ENCODE peak calls at places on chromosomes 3 and 15, in five cellular contexts. J, L, C, V and A are unnamed samples. For H3K36me3, the result is how much of the 10 kb centered on the place peaks cover.

GRCh38 chr3:138456961-138457862 is 22.8 kb downstream of the ESYT3 start:
- DNase-seq in J (no peak), L (no peak), C (no peak), V (no peak), A (no peak)

GRCh38 chr15:85785887-85786777 is 8.6 kb downstream of the KLHL25 start:
- DNase-seq in J (peak), L (no peak), C (peak), V (no peak), A (peak)

GRCh38 chr15:77185242-77185785 is 114.4 kb upstream of the TSPAN3 start:
- DNase-seq in J (no peak), L (no peak), C (no peak), V (no peak), A (no peak)

GRCh38 chr15:48371961-48372360 is 40.7 kb downstream of the DUT start:
- DNase-seq in J (no peak), L (no peak), C (no peak), V (no peak), A (no peak)

GRCh38 chr15:100633763-100634075 is 31.3 kb downstream of the ASB7 start:
- DNase-seq in J (no peak), L (no peak), C (no peak), V (no peak), A (peak)

GRCh38 chr3:167609156-167609555 is 44.6 kb downstream of the WDR49 start:
- DNase-seq in J (no peak), L (no peak), C (no peak), V (no peak), A (no peak)

GRCh38 chr3:158420654-158421396 is 150.2 kb upstream of the MLF1 start:
- DNase-seq in J (no peak), L (no peak), C (no peak), V (no peak), A (no peak)

GRCh38 chr3:124097362-124098120 is 105.6 kb upstream of the ROPN1 start:
- DNase-seq in J (no peak), L (no peak), C (no peak), V (no peak), A (no peak)

GRCh38 chr15:58139631-58140522 is 1.7 kb downstream of the AQP9 start:
- DNase-seq in J (no peak), L (no peak), C (no peak), V (no peak), A (no peak)

GRCh38 chr3:4979401-4980228 is at the start of gene BHLHE40:
- DNase-seq in J (peak), L (no peak), C (peak), V (peak), A (peak)

GRCh38 chr3:64073362-64073761 is 50.1 kb upstream of the PSMD6 start:
- DNase-seq in J (no peak), L (no peak), C (no peak), V (no peak), A (no peak)

GRCh38 chr15:57298843-57299550 is 77.3 kb upstream of the CGNL1 start:
- DNase-seq in J (no peak), L (no peak), C (no peak), V (no peak), A (no peak)

GRCh38 chr15:98881526-98882517 is 125.8 kb downstream of the PGPEP1L start:
- DNase-seq in J (peak), L (no peak), C (no peak), V (no peak), A (peak)

GRCh38 chr3:193317901-193318300 is 60.7 kb downstream of the ATP13A5 start:
- DNase-seq in J (no peak), L (no peak), C (no peak), V (no peak), A (no peak)

GRCh38 chr15:80607288-80607980 is 87.7 kb upstream of the ABHD17C start:
- DNase-seq in J (no peak), L (no peak), C (no peak), V (no peak), A (no peak)

GRCh38 chr3:184491011-184491576 is 70.5 kb upstream of the EPHB3 start:
- DNase-seq in J (no peak), L (no peak), C (no peak), V (no peak), A (no peak)

GRCh38 chr3:184486614-184487013 is 75.0 kb upstream of the EPHB3 start:
- DNase-seq in J (no peak), L (no peak), C (no peak), V (no peak), A (no peak)

GRCh38 chr3:184489457-184489856 is 72.1 kb upstream of the EPHB3 start:
- DNase-seq in J (no peak), L (no peak), C (no peak), V (no peak), A (no peak)

GRCh38 chr3:184485906-184486305 is 75.7 kb upstream of the EPHB3 start:
- DNase-seq in J (no peak), L (no peak), C (no peak), V (no peak), A (no peak)

DNA sequence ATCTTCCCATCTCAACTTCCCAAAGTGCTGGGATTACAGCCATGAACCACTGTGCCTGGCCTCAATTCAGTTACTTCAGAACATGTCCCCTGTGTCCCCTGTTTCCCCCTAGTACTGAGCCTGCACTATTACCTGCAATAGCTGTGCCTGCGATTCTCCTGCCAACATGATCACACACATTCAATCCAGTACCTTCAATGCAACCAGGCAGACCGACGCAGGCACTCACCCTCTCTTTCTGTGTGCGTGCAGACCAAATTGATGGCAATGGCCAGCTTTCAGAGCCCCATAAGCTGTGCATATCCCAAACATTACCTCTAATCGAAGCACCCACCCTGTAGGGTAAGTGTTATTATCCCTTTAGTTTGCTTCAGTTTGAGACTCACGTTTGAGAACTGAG is 73.0 kb upstream of the EPHB3 start:
- DNase-seq in J (no peak), L (no peak), C (no peak), V (no peak), A (no peak)
- TF ChIP-seq CTCF in J (no peak), L (no peak), C (no peak), V (no peak), A (no peak)

GRCh38 chr15:75456710-75457109 is 5.2 kb upstream of the SIN3A start:
- DNase-seq in J (no peak), L (no peak), C (no peak), V (no peak), A (no peak)

GRCh38 chr15:75455982-75456531 is 4.6 kb upstream of the SIN3A start:
- DNase-seq in J (peak), L (no peak), C (peak), V (peak), A (peak)

GRCh38 chr15:75454471-75455418 is 3.3 kb upstream of the SIN3A start:
- DNase-seq in J (peak), L (peak), C (peak), V (no peak), A (peak)

GRCh38 chr15:75453703-75454470 is 2.4 kb upstream of the SIN3A start:
- DNase-seq in J (peak), L (peak), C (peak), V (peak), A (peak)

GRCh38 chr15:75455424-75455981 is 4.0 kb upstream of the SIN3A start:
- DNase-seq in J (peak), L (peak), C (peak), V (peak), A (peak)
- TF ChIP-seq POLR2A in J (peak), L (peak), C (peak), V (peak), A (peak)

GRCh38 chr3:12508316-12508715 is 24.0 kb downstream of the TSEN2 start:
- DNase-seq in J (peak), L (peak), C (peak), V (peak), A (no peak)

GRCh38 chr3:12506201-12506600 is 21.9 kb downstream of the TSEN2 start:
- DNase-seq in J (no peak), L (no peak), C (no peak), V (no peak), A (peak)

GRCh38 chr3:12512534-12513101 is 28.3 kb downstream of the TSEN2 start:
- DNase-seq in J (no peak), L (no peak), C (no peak), V (no peak), A (no peak)

GRCh38 chr3:12507871-12508281 is 23.6 kb downstream of the TSEN2 start:
- DNase-seq in J (peak), L (no peak), C (no peak), V (no peak), A (no peak)

GRCh38 chr3:12509466-12509865 is 25.2 kb downstream of the TSEN2 start:
- DNase-seq in J (no peak), L (no peak), C (no peak), V (no peak), A (no peak)
- H3K36me3 ChIP-seq in J (under half), L (under half), C (under half), V (under half), A (under half)

DNA sequence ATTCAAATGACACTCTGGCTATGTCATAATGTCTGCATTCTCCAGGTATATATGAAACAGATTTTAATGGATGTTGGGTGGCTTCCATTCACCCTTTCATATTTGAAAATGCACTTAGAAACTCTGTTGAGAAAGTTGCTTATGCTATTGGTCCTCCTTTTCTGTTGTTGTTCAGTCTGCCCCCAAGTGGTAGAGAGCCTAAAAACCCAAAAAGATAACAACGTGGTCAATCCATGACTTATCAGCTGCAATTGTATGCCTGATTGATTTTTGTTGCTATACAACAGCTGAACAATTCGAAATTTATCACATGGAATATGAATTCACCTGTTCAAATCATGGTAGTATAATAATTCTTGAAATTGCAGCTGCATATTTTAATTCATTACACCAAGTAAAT is 279.8 kb downstream of the ROBO2 start:
- DNase-seq in J (no peak), L (no peak), C (no peak), V (no peak), A (no peak)
- TF ChIP-seq CTCF in J (no peak), L (no peak), C (no peak), V (peak), A (no peak)

GRCh38 chr3:190807719-190808375 is 54.6 kb downstream of the GMNC start:
- DNase-seq in J (peak), L (no peak), C (no peak), V (no peak), A (peak)

GRCh38 chr3:190809351-190809750 is 53.1 kb downstream of the GMNC start:
- DNase-seq in J (no peak), L (no peak), C (no peak), V (no peak), A (no peak)

GRCh38 chr3:190810957-190811356 is 51.5 kb downstream of the GMNC start:
- DNase-seq in J (no peak), L (no peak), C (no peak), V (no peak), A (no peak)

GRCh38 chr3:190811775-190812480 is 50.6 kb downstream of the GMNC start:
- DNase-seq in J (no peak), L (no peak), C (no peak), V (peak), A (peak)
- TF ChIP-seq POLR2A in J (no peak), L (no peak), C (no peak), V (no peak), A (no peak)

GRCh38 chr3:196238612-196239190 is 22.4 kb downstream of the SLC51A start:
- DNase-seq in J (no peak), L (no peak), C (no peak), V (no peak), A (no peak)
- H3K36me3 ChIP-seq in J (half or more), L (under half), C (under half), V (under half), A (under half)

GRCh38 chr3:51940648-51941421 is 869 bp downstream of the RRP9 start:
- DNase-seq in J (no peak), L (peak), C (no peak), V (no peak), A (no peak)

GRCh38 chr3:51942603-51943450 is 664 bp downstream of the PARP3 start:
- DNase-seq in J (peak), L (peak), C (peak), V (peak), A (peak)

GRCh38 chr3:51943451-51944391 is 1.6 kb downstream of the PARP3 start:
- DNase-seq in J (no peak), L (peak), C (no peak), V (no peak), A (no peak)

GRCh38 chr3:51941447-51941797 is 282 bp downstream of the RRP9 start:
- DNase-seq in J (no peak), L (no peak), C (no peak), V (no peak), A (no peak)

GRCh38 chr3:51941798-51942602 is at the start of the genes PARP3 and RRP9:
- DNase-seq in J (peak), L (peak), C (peak), V (peak), A (peak)
- TF ChIP-seq CTCF in J (peak), L (peak), C (peak), V (peak), A (peak)